ENCODE peak calls at places on chromosomes 3 and 15, in eight cellular contexts. G, H, T, N, D, A, W and F are unnamed samples.

GRCh38 chr3:125319765-125320164 is 55.4 kb downstream of the ZNF148 start:
- DNase-seq in G (no peak), H (no peak), T (no peak), N (no peak), D (no peak), A (no peak), W (no peak), F (no peak)

GRCh38 chr3:134445631-134446030 is 40.2 kb downstream of the ANAPC13 start:
- DNase-seq in G (no peak), H (no peak), T (no peak), N (no peak), D (no peak), A (no peak), W (no peak), F (peak)

GRCh38 chr3:16176391-16177030 is 2.0 kb downstream of the GALNT15 start:
- DNase-seq in G (no peak), H (no peak), T (no peak), N (no peak), D (no peak), A (no peak), W (no peak), F (peak)

GRCh38 chr3:31531465-31531991 is 1.2 kb upstream of the STT3B start:
- DNase-seq in G (no peak), H (no peak), T (no peak), N (no peak), D (no peak), A (no peak), W (no peak), F (no peak)

GRCh38 chr3:6860911-6861330 is at the start of gene GRM7:
- DNase-seq in G (no peak), H (no peak), T (no peak), N (no peak), D (no peak), A (no peak), W (no peak), F (no peak)

GRCh38 chr15:40389824-40390595 is 7.5 kb downstream of the KNSTRN start:
- DNase-seq in G (no peak), H (no peak), T (no peak), N (no peak), D (no peak), A (no peak), W (no peak), F (no peak)

GRCh38 chr3:38702231-38702630 is 52.7 kb upstream of the SCN5A start:
- DNase-seq in G (no peak), H (no peak), T (no peak), N (no peak), D (no peak), A (no peak), W (no peak), F (no peak)

GRCh38 chr3:127831723-127832172 is 9.4 kb upstream of the MGLL start:
- DNase-seq in G (peak), H (no peak), T (no peak), N (peak), D (peak), A (peak), W (peak), F (peak)

GRCh38 chr15:41827290-41827879 is 507 bp upstream of the JMJD7 start:
- DNase-seq in G (no peak), H (no peak), T (peak), N (peak), D (peak), A (peak), W (no peak), F (peak)

GRCh38 chr3:6526321-6526720 is 334.6 kb upstream of the GRM7 start:
- DNase-seq in G (no peak), H (no peak), T (no peak), N (no peak), D (no peak), A (no peak), W (no peak), F (no peak)

GRCh38 chr3:14775011-14775410 is 43.8 kb upstream of the FGD5 start:
- DNase-seq in G (no peak), H (no peak), T (no peak), N (no peak), D (no peak), A (no peak), W (no peak), F (no peak)